ENCODE peak calls at places on chromosomes 11 and 22, in eight cellular contexts. One of them, this sample, is unnamed.

GRCh38 chr22:50190182-50190951 is 4.7 kb downstream of the TRABD start:
- DNase-seq in pancreas: peak; percentile 80
- DNase-seq in gastrocnemius medialis: peak; percentile 48
- DNase-seq in WERI-Rb-1: no peak
- DNase-seq in K562: peak; percentile 85
- DNase-seq in NB4: peak; percentile 91
- DNase-seq in choroid plexus epithelial cell: peak; percentile 67
- DNase-seq in BJ: no peak
- DNase-seq in this sample: peak; percentile 59

GRCh38 chr22:23270212-23270733 is 90.0 kb downstream of the BCR start:
- DNase-seq in WERI-Rb-1: no peak
- DNase-seq in BJ: no peak
- DNase-seq in pancreas: no peak
- DNase-seq in NB4: no peak
- DNase-seq in choroid plexus epithelial cell: peak; percentile 24
- DNase-seq in gastrocnemius medialis: no peak
- DNase-seq in K562: peak; percentile 61
- DNase-seq in this sample: no peak

GRCh38 chr11:123519055-123519796 is 89.2 kb downstream of the GRAMD1B start:
- DNase-seq in pancreas: no peak
- DNase-seq in choroid plexus epithelial cell: no peak
- DNase-seq in K562: no peak
- DNase-seq in NB4: peak; percentile 35
- DNase-seq in gastrocnemius medialis: no peak
- DNase-seq in BJ: no peak
- DNase-seq in WERI-Rb-1: peak; percentile 74
- DNase-seq in this sample: peak; percentile 40

GRCh38 chr11:126157326-126158030 is 54.0 kb downstream of the RPUSD4 start:
- DNase-seq in BJ: no peak
- DNase-seq in WERI-Rb-1: no peak
- DNase-seq in pancreas: no peak
- DNase-seq in NB4: peak; percentile 72
- DNase-seq in K562: no peak
- DNase-seq in choroid plexus epithelial cell: no peak
- DNase-seq in gastrocnemius medialis: no peak
- DNase-seq in this sample: no peak

GRCh38 chr11:77395460-77396175 is 78.3 kb downstream of the PAK1 start:
- DNase-seq in WERI-Rb-1: no peak
- DNase-seq in BJ: no peak
- DNase-seq in gastrocnemius medialis: peak; percentile 77
- DNase-seq in pancreas: no peak
- DNase-seq in choroid plexus epithelial cell: no peak
- DNase-seq in NB4: no peak
- DNase-seq in K562: no peak
- DNase-seq in this sample: no peak

GRCh38 chr22:31100762-31101525 is 6.4 kb downstream of the SELENOM start:
- DNase-seq in choroid plexus epithelial cell: no peak
- DNase-seq in pancreas: no peak
- DNase-seq in BJ: no peak
- DNase-seq in gastrocnemius medialis: no peak
- DNase-seq in WERI-Rb-1: no peak
- DNase-seq in K562: no peak
- DNase-seq in NB4: no peak
- DNase-seq in this sample: no peak

GRCh38 chr11:97683733-97684132 is 1293.9 kb downstream of the JRKL start:
- DNase-seq in pancreas: no peak
- DNase-seq in K562: peak; percentile 7
- DNase-seq in BJ: no peak
- DNase-seq in choroid plexus epithelial cell: peak; percentile 27
- DNase-seq in gastrocnemius medialis: no peak
- DNase-seq in NB4: peak; percentile 57
- DNase-seq in WERI-Rb-1: peak; percentile 26
- DNase-seq in this sample: no peak

GRCh38 chr11:113991718-113992458 is 17.0 kb downstream of the HTR3A start:
- DNase-seq in NB4: no peak
- DNase-seq in choroid plexus epithelial cell: peak; percentile 13
- DNase-seq in WERI-Rb-1: no peak
- DNase-seq in gastrocnemius medialis: no peak
- DNase-seq in pancreas: no peak
- DNase-seq in BJ: no peak
- DNase-seq in K562: no peak
- DNase-seq in this sample: no peak

GRCh38 chr11:4699697-4700435 is 2.2 kb upstream of the OR51E2 start:
- DNase-seq in WERI-Rb-1: no peak
- DNase-seq in gastrocnemius medialis: no peak
- DNase-seq in pancreas: no peak
- DNase-seq in K562: no peak
- DNase-seq in BJ: no peak
- DNase-seq in NB4: no peak
- DNase-seq in choroid plexus epithelial cell: no peak
- DNase-seq in this sample: no peak

GRCh38 chr22:50739894-50740293 is 1.9 kb downstream of the ACR start:
- DNase-seq in WERI-Rb-1: no peak
- DNase-seq in pancreas: no peak
- DNase-seq in K562: no peak
- DNase-seq in NB4: no peak
- DNase-seq in BJ: no peak
- DNase-seq in gastrocnemius medialis: no peak
- DNase-seq in choroid plexus epithelial cell: no peak
- DNase-seq in this sample: no peak

GRCh38 chr11:32580967-32581366 is 2.7 kb upstream of the EIF3M start:
- DNase-seq in K562: no peak
- DNase-seq in pancreas: no peak
- DNase-seq in choroid plexus epithelial cell: peak; percentile 95
- DNase-seq in WERI-Rb-1: no peak
- DNase-seq in BJ: no peak
- DNase-seq in NB4: no peak
- DNase-seq in gastrocnemius medialis: no peak
- DNase-seq in this sample: peak; percentile 45

GRCh38 chr11:129613076-129613475 is 202.6 kb upstream of the TMEM45B start:
- DNase-seq in choroid plexus epithelial cell: peak; percentile 40
- DNase-seq in WERI-Rb-1: no peak
- DNase-seq in gastrocnemius medialis: no peak
- DNase-seq in K562: no peak
- DNase-seq in NB4: no peak
- DNase-seq in pancreas: no peak
- DNase-seq in BJ: no peak
- DNase-seq in this sample: peak; percentile 22

GRCh38 chr11:45646275-45646970 is 19.0 kb downstream of the CHST1 start:
- DNase-seq in NB4: no peak
- DNase-seq in gastrocnemius medialis: no peak
- DNase-seq in pancreas: no peak
- DNase-seq in choroid plexus epithelial cell: peak; percentile 65
- DNase-seq in BJ: no peak
- DNase-seq in WERI-Rb-1: no peak
- DNase-seq in K562: no peak
- DNase-seq in this sample: peak; percentile 25

GRCh38 chr11:76236092-76237026 is 30.1 kb upstream of the WNT11 start:
- DNase-seq in NB4: peak; percentile 82
- DNase-seq in WERI-Rb-1: peak; percentile 68
- DNase-seq in gastrocnemius medialis: no peak
- DNase-seq in BJ: no peak
- DNase-seq in choroid plexus epithelial cell: peak; percentile 31
- DNase-seq in K562: peak; percentile 68
- DNase-seq in pancreas: no peak
- DNase-seq in this sample: peak; percentile 56

DNA sequence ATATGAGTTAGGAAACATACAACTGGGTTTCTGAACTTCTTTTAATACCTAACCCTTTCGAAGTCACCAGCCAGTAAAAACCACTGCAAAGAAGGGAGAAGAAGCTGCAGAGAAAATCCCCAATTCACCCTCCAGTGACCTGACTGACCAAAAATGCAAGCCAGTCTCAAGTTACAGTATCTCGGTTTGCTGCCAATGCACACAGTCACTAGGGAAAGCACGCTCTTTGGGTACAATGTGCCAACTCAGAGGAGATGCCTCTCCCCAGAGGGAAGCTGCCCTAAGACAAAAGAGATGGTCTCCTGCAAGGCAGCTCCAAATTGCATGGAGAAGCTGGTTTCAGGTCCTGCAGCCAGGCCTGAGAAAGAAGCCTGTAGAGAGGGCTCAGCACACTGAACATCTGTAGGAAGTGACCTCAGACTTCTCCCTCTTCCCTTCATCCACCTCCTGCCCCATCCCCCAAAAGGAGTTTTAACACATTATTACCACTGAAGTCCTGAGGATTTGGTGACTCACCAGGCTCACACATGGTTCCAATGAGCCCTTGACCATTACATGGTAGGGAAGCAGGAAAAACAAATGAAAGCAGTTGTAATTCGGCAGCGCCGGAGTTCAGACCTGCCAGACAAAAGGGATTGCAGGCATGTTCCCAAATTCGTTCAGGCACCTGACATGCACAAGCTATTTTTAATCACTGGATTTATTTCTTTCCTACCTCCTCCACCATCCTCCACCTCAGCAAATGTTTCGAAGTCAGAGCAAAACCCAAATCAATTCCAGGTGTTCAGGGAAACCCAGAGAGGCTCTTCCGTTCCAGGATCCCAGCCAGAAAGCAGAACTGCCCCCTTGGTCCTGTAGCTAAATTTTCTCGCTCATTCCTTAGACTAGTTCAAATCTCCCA is 90.1 kb downstream of the ETS1 start:
- DNase-seq in BJ: peak; percentile 98
- DNase-seq in WERI-Rb-1: no peak
- DNase-seq in choroid plexus epithelial cell: peak; percentile 98
- DNase-seq in NB4: peak; percentile 89
- DNase-seq in gastrocnemius medialis: peak; percentile 65
- DNase-seq in pancreas: peak; percentile 30
- DNase-seq in K562: no peak
- DNase-seq in this sample: peak; percentile 99
- H3K4me3 ChIP-seq in BJ: no peak overlapping the region
- H3K4me3 ChIP-seq in WERI-Rb-1: no peak overlapping the region
- H3K4me3 ChIP-seq in choroid plexus epithelial cell: peak overlapping the region; percentile 26
- H3K4me3 ChIP-seq in NB4: peak overlapping the region; percentile 41
- H3K4me3 ChIP-seq in gastrocnemius medialis: peak overlapping the region; percentile 19
- H3K4me3 ChIP-seq in pancreas: no peak overlapping the region
- H3K4me3 ChIP-seq in K562: no peak overlapping the region
- H3K4me3 ChIP-seq in this sample: peak overlapping the region; percentile 43

GRCh38 chr11:1036931-1037330 is 413 bp upstream of the MUC6 start:
- DNase-seq in WERI-Rb-1: no peak
- DNase-seq in BJ: no peak
- DNase-seq in pancreas: no peak
- DNase-seq in K562: no peak
- DNase-seq in choroid plexus epithelial cell: no peak
- DNase-seq in NB4: no peak
- DNase-seq in gastrocnemius medialis: no peak
- DNase-seq in this sample: no peak

GRCh38 chr11:1037506-1038055 is 1.1 kb upstream of the MUC6 start:
- DNase-seq in pancreas: no peak
- DNase-seq in NB4: no peak
- DNase-seq in gastrocnemius medialis: no peak
- DNase-seq in K562: no peak
- DNase-seq in BJ: no peak
- DNase-seq in choroid plexus epithelial cell: no peak
- DNase-seq in WERI-Rb-1: no peak
- DNase-seq in this sample: no peak

GRCh38 chr11:1035577-1036283 is 788 bp downstream of the MUC6 start:
- DNase-seq in gastrocnemius medialis: no peak
- DNase-seq in pancreas: no peak
- DNase-seq in WERI-Rb-1: no peak
- DNase-seq in K562: no peak
- DNase-seq in BJ: no peak
- DNase-seq in NB4: no peak
- DNase-seq in choroid plexus epithelial cell: no peak
- DNase-seq in this sample: no peak

GRCh38 chr11:1034456-1035295 is 1.8 kb downstream of the MUC6 start:
- DNase-seq in BJ: no peak
- DNase-seq in choroid plexus epithelial cell: no peak
- DNase-seq in K562: no peak
- DNase-seq in WERI-Rb-1: no peak
- DNase-seq in gastrocnemius medialis: no peak
- DNase-seq in NB4: no peak
- DNase-seq in pancreas: peak; percentile 68
- DNase-seq in this sample: no peak

GRCh38 chr11:1036303-1036923 is at the start of gene MUC6:
- DNase-seq in pancreas: no peak
- DNase-seq in BJ: no peak
- DNase-seq in WERI-Rb-1: no peak
- DNase-seq in NB4: no peak
- DNase-seq in choroid plexus epithelial cell: no peak
- DNase-seq in gastrocnemius medialis: no peak
- DNase-seq in K562: no peak
- DNase-seq in this sample: no peak
- H3K4me3 ChIP-seq in pancreas: peak within 1 kb of the TSS; percentile 7
- H3K4me3 ChIP-seq in BJ: no peak within 1 kb of the TSS
- H3K4me3 ChIP-seq in WERI-Rb-1: no peak within 1 kb of the TSS
- H3K4me3 ChIP-seq in NB4: no peak within 1 kb of the TSS
- H3K4me3 ChIP-seq in choroid plexus epithelial cell: no peak within 1 kb of the TSS
- H3K4me3 ChIP-seq in gastrocnemius medialis: no peak within 1 kb of the TSS
- H3K4me3 ChIP-seq in K562: no peak within 1 kb of the TSS
- H3K4me3 ChIP-seq in this sample: no peak within 1 kb of the TSS

DNA sequence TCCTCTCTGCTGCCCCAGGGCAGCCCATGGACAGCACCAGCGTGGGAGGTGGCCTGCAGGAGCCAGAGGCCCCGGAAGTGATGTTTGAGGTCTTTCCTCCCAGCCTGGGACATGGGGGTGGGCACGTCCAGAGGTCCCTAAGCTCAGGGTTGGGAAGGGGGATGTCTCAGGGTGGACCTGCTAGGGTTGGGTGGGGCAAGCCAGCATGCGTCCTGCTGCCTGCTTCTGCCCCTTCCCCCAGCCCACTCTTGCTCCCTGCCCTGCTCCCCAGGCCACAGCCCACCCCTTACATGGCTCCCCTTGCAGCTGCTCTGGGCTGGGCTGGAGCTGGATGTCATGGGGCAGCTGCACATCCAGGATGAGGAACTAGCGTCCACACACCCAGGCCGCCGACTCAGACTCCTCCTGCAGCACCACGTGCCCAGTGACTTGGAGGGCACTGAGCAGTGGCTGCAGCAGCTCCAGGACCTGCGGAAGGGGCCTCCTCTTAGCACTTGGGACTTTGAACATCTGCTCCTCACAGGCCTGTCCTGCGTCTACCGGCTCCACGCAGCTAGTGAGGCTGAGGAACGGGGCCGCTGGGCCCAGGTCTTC is 1.4 kb downstream of the FAM180B start:
- DNase-seq in BJ: no peak
- DNase-seq in WERI-Rb-1: no peak
- DNase-seq in NB4: peak; percentile 96
- DNase-seq in gastrocnemius medialis: peak; percentile 54
- DNase-seq in pancreas: no peak
- DNase-seq in choroid plexus epithelial cell: no peak
- DNase-seq in K562: no peak
- DNase-seq in this sample: no peak
- H3K4me3 ChIP-seq in BJ: no peak overlapping the region
- H3K4me3 ChIP-seq in WERI-Rb-1: no peak overlapping the region
- H3K4me3 ChIP-seq in NB4: peak overlapping the region; percentile 88
- H3K4me3 ChIP-seq in gastrocnemius medialis: no peak overlapping the region
- H3K4me3 ChIP-seq in pancreas: no peak overlapping the region
- H3K4me3 ChIP-seq in choroid plexus epithelial cell: no peak overlapping the region
- H3K4me3 ChIP-seq in K562: no peak overlapping the region
- H3K4me3 ChIP-seq in this sample: no peak overlapping the region

DNA sequence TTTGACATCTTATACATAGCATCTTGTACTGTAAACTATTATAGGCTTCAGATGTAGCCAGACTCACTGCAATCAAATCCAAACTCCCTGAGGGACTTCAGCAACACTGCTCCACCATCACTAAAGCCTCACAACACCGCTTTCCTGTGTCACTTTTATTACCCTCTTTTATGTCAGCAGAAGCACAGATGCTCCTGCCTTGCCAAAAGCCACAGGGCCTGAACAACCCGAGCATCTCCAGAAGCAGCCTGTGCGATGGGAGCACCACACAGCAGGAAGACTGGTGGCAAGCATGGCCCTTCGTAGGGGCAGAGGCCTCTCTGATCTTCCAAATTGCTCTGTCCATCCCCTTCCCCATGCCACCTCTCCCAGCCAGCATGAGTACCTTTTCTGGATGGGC is 22.9 kb downstream of the TMEM123 start:
- DNase-seq in pancreas: no peak
- DNase-seq in NB4: no peak
- DNase-seq in WERI-Rb-1: no peak
- DNase-seq in K562: no peak
- DNase-seq in BJ: no peak
- DNase-seq in choroid plexus epithelial cell: no peak
- DNase-seq in gastrocnemius medialis: no peak
- DNase-seq in this sample: no peak
- H3K4me3 ChIP-seq in pancreas: no peak overlapping the region
- H3K4me3 ChIP-seq in NB4: no peak overlapping the region
- H3K4me3 ChIP-seq in WERI-Rb-1: no peak overlapping the region
- H3K4me3 ChIP-seq in K562: no peak overlapping the region
- H3K4me3 ChIP-seq in BJ: no peak overlapping the region
- H3K4me3 ChIP-seq in choroid plexus epithelial cell: no peak overlapping the region
- H3K4me3 ChIP-seq in gastrocnemius medialis: no peak overlapping the region
- H3K4me3 ChIP-seq in this sample: no peak overlapping the region

This sample was measured in fibroblast of the aortic adventitia.